ENCODE peak calls at places on chromosomes 1 and 21, in nine cellular contexts. One of them, this sample, is unnamed.

GRCh38 chr21:15520811-15521643 is 208.8 kb upstream of the USP25 start:
- DNase-seq in HL-60: peak
- DNase-seq in neural crest cell: no peak
- DNase-seq in kidney tubule cell: no peak
- DNase-seq in HEK293T: peak
- DNase-seq in NCI-H1694: no peak
- DNase-seq in stomach: no peak
- DNase-seq in NCI-H1417: no peak
- DNase-seq in lung: no peak
- DNase-seq in this sample: no peak

GRCh38 chr1:90114521-90115141 is 119.7 kb downstream of the ZNF326 start:
- DNase-seq in NCI-H1694: peak
- DNase-seq in neural crest cell: no peak
- DNase-seq in HL-60: peak
- DNase-seq in kidney tubule cell: peak
- DNase-seq in HEK293T: peak
- DNase-seq in NCI-H1417: peak
- DNase-seq in lung: no peak
- DNase-seq in stomach: no peak
- DNase-seq in this sample: peak

GRCh38 chr1:3329640-3330281 is 124.7 kb upstream of the ARHGEF16 start:
- DNase-seq in NCI-H1694: no peak
- DNase-seq in stomach: no peak
- DNase-seq in HL-60: no peak
- DNase-seq in kidney tubule cell: no peak
- DNase-seq in neural crest cell: no peak
- DNase-seq in lung: no peak
- DNase-seq in HEK293T: no peak
- DNase-seq in NCI-H1417: no peak
- DNase-seq in this sample: no peak

GRCh38 chr1:28646040-28646439 is 2.4 kb upstream of the RNU11 start:
- DNase-seq in stomach: no peak
- DNase-seq in neural crest cell: no peak
- DNase-seq in NCI-H1694: no peak
- DNase-seq in HEK293T: no peak
- DNase-seq in kidney tubule cell: no peak
- DNase-seq in HL-60: no peak
- DNase-seq in lung: no peak
- DNase-seq in NCI-H1417: no peak
- DNase-seq in this sample: no peak

GRCh38 chr1:210222288-210223006 is 10.1 kb upstream of the SERTAD4 start:
- DNase-seq in HEK293T: peak
- DNase-seq in neural crest cell: no peak
- DNase-seq in stomach: peak
- DNase-seq in NCI-H1417: peak
- DNase-seq in lung: peak
- DNase-seq in kidney tubule cell: peak
- DNase-seq in NCI-H1694: no peak
- DNase-seq in HL-60: no peak
- DNase-seq in this sample: no peak

GRCh38 chr1:20183876-20184275 is 2.0 kb upstream of the UBXN10 start:
- DNase-seq in kidney tubule cell: no peak
- DNase-seq in stomach: no peak
- DNase-seq in NCI-H1417: no peak
- DNase-seq in neural crest cell: no peak
- DNase-seq in NCI-H1694: no peak
- DNase-seq in lung: no peak
- DNase-seq in HEK293T: no peak
- DNase-seq in HL-60: peak
- DNase-seq in this sample: no peak

GRCh38 chr1:50970927-50971582 is 1.0 kb downstream of the CDKN2C start:
- DNase-seq in kidney tubule cell: no peak
- DNase-seq in NCI-H1417: peak
- DNase-seq in neural crest cell: no peak
- DNase-seq in lung: no peak
- DNase-seq in NCI-H1694: peak
- DNase-seq in stomach: no peak
- DNase-seq in HEK293T: no peak
- DNase-seq in HL-60: no peak
- DNase-seq in this sample: no peak

GRCh38 chr1:157154940-157155514 is 16.8 kb upstream of the ETV3 start:
- DNase-seq in neural crest cell: no peak
- DNase-seq in kidney tubule cell: peak
- DNase-seq in HL-60: no peak
- DNase-seq in HEK293T: no peak
- DNase-seq in stomach: peak
- DNase-seq in NCI-H1694: no peak
- DNase-seq in NCI-H1417: no peak
- DNase-seq in lung: peak
- DNase-seq in this sample: peak

GRCh38 chr1:168121314-168122029 is 15.3 kb downstream of the GPR161 start:
- DNase-seq in HEK293T: no peak
- DNase-seq in neural crest cell: no peak
- DNase-seq in NCI-H1417: no peak
- DNase-seq in stomach: peak
- DNase-seq in HL-60: no peak
- DNase-seq in kidney tubule cell: peak
- DNase-seq in NCI-H1694: no peak
- DNase-seq in lung: no peak
- DNase-seq in this sample: no peak

GRCh38 chr1:8142955-8143629 is 117.0 kb upstream of the ERRFI1 start:
- DNase-seq in kidney tubule cell: no peak
- DNase-seq in lung: no peak
- DNase-seq in NCI-H1417: no peak
- DNase-seq in HL-60: no peak
- DNase-seq in NCI-H1694: no peak
- DNase-seq in HEK293T: no peak
- DNase-seq in stomach: no peak
- DNase-seq in neural crest cell: no peak
- DNase-seq in this sample: no peak

GRCh38 chr1:33060579-33061083 is 20.3 kb upstream of the AZIN2 start:
- DNase-seq in NCI-H1694: no peak
- DNase-seq in stomach: no peak
- DNase-seq in HEK293T: no peak
- DNase-seq in kidney tubule cell: no peak
- DNase-seq in HL-60: no peak
- DNase-seq in NCI-H1417: no peak
- DNase-seq in neural crest cell: peak
- DNase-seq in lung: peak
- DNase-seq in this sample: no peak

GRCh38 chr1:157532569-157532968 is 19.7 kb downstream of the FCRL5 start:
- DNase-seq in NCI-H1417: no peak
- DNase-seq in lung: no peak
- DNase-seq in neural crest cell: no peak
- DNase-seq in HEK293T: no peak
- DNase-seq in HL-60: no peak
- DNase-seq in kidney tubule cell: no peak
- DNase-seq in NCI-H1694: no peak
- DNase-seq in stomach: no peak
- DNase-seq in this sample: no peak

GRCh38 chr1:48040122-48040521 is 42.9 kb upstream of the TRABD2B start:
- DNase-seq in NCI-H1694: no peak
- DNase-seq in kidney tubule cell: no peak
- DNase-seq in stomach: no peak
- DNase-seq in HEK293T: no peak
- DNase-seq in lung: no peak
- DNase-seq in HL-60: no peak
- DNase-seq in NCI-H1417: peak
- DNase-seq in neural crest cell: no peak
- DNase-seq in this sample: no peak

GRCh38 chr1:246164764-246165163 is 342.3 kb downstream of the SMYD3 start:
- DNase-seq in lung: no peak
- DNase-seq in stomach: no peak
- DNase-seq in neural crest cell: no peak
- DNase-seq in HL-60: no peak
- DNase-seq in kidney tubule cell: no peak
- DNase-seq in NCI-H1417: no peak
- DNase-seq in NCI-H1694: no peak
- DNase-seq in HEK293T: no peak
- DNase-seq in this sample: no peak

GRCh38 chr1:43241352-43241953 is 28.3 kb upstream of the TMEM125 start:
- DNase-seq in neural crest cell: no peak
- DNase-seq in NCI-H1417: no peak
- DNase-seq in stomach: no peak
- DNase-seq in HL-60: no peak
- DNase-seq in lung: no peak
- DNase-seq in NCI-H1694: no peak
- DNase-seq in HEK293T: no peak
- DNase-seq in kidney tubule cell: peak
- DNase-seq in this sample: no peak

GRCh38 chr1:168488153-168488552 is 55.6 kb downstream of the XCL2 start:
- DNase-seq in stomach: peak
- DNase-seq in NCI-H1694: no peak
- DNase-seq in NCI-H1417: peak
- DNase-seq in kidney tubule cell: peak
- DNase-seq in HEK293T: no peak
- DNase-seq in HL-60: peak
- DNase-seq in neural crest cell: no peak
- DNase-seq in lung: no peak
- DNase-seq in this sample: no peak

GRCh38 chr1:244011796-244012195 is 39.3 kb upstream of the ZBTB18 start:
- DNase-seq in NCI-H1694: no peak
- DNase-seq in stomach: no peak
- DNase-seq in HL-60: no peak
- DNase-seq in HEK293T: no peak
- DNase-seq in lung: no peak
- DNase-seq in kidney tubule cell: no peak
- DNase-seq in NCI-H1417: no peak
- DNase-seq in neural crest cell: peak
- DNase-seq in this sample: no peak

GRCh38 chr21:46428286-46428685 is 30.4 kb upstream of the DIP2A start:
- DNase-seq in lung: no peak
- DNase-seq in neural crest cell: no peak
- DNase-seq in stomach: no peak
- DNase-seq in HL-60: no peak
- DNase-seq in NCI-H1417: no peak
- DNase-seq in kidney tubule cell: no peak
- DNase-seq in HEK293T: no peak
- DNase-seq in NCI-H1694: no peak
- DNase-seq in this sample: no peak

GRCh38 chr1:248872752-248873408 is 14.0 kb upstream of the ZNF692 start:
- DNase-seq in lung: peak
- DNase-seq in stomach: peak
- DNase-seq in kidney tubule cell: peak
- DNase-seq in NCI-H1694: peak
- DNase-seq in HL-60: peak
- DNase-seq in neural crest cell: peak
- DNase-seq in HEK293T: peak
- DNase-seq in NCI-H1417: peak
- DNase-seq in this sample: peak

GRCh38 chr1:151596166-151596933 is 15.5 kb upstream of the SNX27 start:
- DNase-seq in HEK293T: no peak
- DNase-seq in HL-60: no peak
- DNase-seq in stomach: no peak
- DNase-seq in kidney tubule cell: peak
- DNase-seq in neural crest cell: no peak
- DNase-seq in lung: no peak
- DNase-seq in NCI-H1417: peak
- DNase-seq in NCI-H1694: no peak
- DNase-seq in this sample: no peak

GRCh38 chr1:25168193-25169071 is 63.9 kb downstream of the SYF2 start:
- DNase-seq in lung: no peak
- DNase-seq in stomach: no peak
- DNase-seq in HL-60: no peak
- DNase-seq in neural crest cell: no peak
- DNase-seq in NCI-H1417: peak
- DNase-seq in kidney tubule cell: no peak
- DNase-seq in HEK293T: no peak
- DNase-seq in NCI-H1694: no peak
- DNase-seq in this sample: no peak

GRCh38 chr1:44576456-44577150 is 97.7 kb downstream of the TMEM53 start:
- DNase-seq in kidney tubule cell: no peak
- DNase-seq in neural crest cell: no peak
- DNase-seq in HEK293T: no peak
- DNase-seq in lung: no peak
- DNase-seq in NCI-H1694: no peak
- DNase-seq in HL-60: no peak
- DNase-seq in stomach: no peak
- DNase-seq in NCI-H1417: peak
- DNase-seq in this sample: peak

GRCh38 chr1:125087247-125087646 is 3902.5 kb downstream of the SRGAP2C start:
- DNase-seq in lung: no peak
- DNase-seq in stomach: no peak
- DNase-seq in HL-60: no peak
- DNase-seq in NCI-H1417: no peak
- DNase-seq in neural crest cell: no peak
- DNase-seq in kidney tubule cell: no peak
- DNase-seq in HEK293T: no peak
- DNase-seq in NCI-H1694: no peak
- DNase-seq in this sample: no peak

GRCh38 chr1:10939654-10940450 is 72.6 kb upstream of the TARDBP start:
- DNase-seq in NCI-H1417: no peak
- DNase-seq in lung: no peak
- DNase-seq in stomach: no peak
- DNase-seq in HL-60: no peak
- DNase-seq in NCI-H1694: no peak
- DNase-seq in HEK293T: no peak
- DNase-seq in kidney tubule cell: no peak
- DNase-seq in neural crest cell: no peak
- DNase-seq in this sample: no peak

GRCh38 chr1:28127617-28128257 is 39.3 kb upstream of the EYA3 start:
- DNase-seq in HL-60: peak
- DNase-seq in lung: no peak
- DNase-seq in NCI-H1417: no peak
- DNase-seq in NCI-H1694: no peak
- DNase-seq in neural crest cell: no peak
- DNase-seq in kidney tubule cell: no peak
- DNase-seq in stomach: no peak
- DNase-seq in HEK293T: no peak
- DNase-seq in this sample: no peak

GRCh38 chr1:145846191-145846590 is 761 bp downstream of the NUDT17 start:
- DNase-seq in HEK293T: peak
- DNase-seq in NCI-H1694: no peak
- DNase-seq in HL-60: peak
- DNase-seq in stomach: no peak
- DNase-seq in kidney tubule cell: peak
- DNase-seq in NCI-H1417: peak
- DNase-seq in lung: no peak
- DNase-seq in neural crest cell: peak
- DNase-seq in this sample: peak

GRCh38 chr1:192609110-192610079 is 26.6 kb upstream of the RGS13 start:
- DNase-seq in neural crest cell: no peak
- DNase-seq in NCI-H1417: no peak
- DNase-seq in kidney tubule cell: no peak
- DNase-seq in HL-60: peak
- DNase-seq in stomach: peak
- DNase-seq in NCI-H1694: no peak
- DNase-seq in HEK293T: no peak
- DNase-seq in lung: peak
- DNase-seq in this sample: no peak

GRCh38 chr21:22106720-22107410 is 1108.7 kb downstream of the NCAM2 start:
- DNase-seq in HL-60: no peak
- DNase-seq in neural crest cell: no peak
- DNase-seq in kidney tubule cell: no peak
- DNase-seq in NCI-H1694: no peak
- DNase-seq in HEK293T: no peak
- DNase-seq in NCI-H1417: no peak
- DNase-seq in lung: no peak
- DNase-seq in stomach: no peak
- DNase-seq in this sample: no peak

GRCh38 chr1:56073206-56073605 is 506.2 kb downstream of the PLPP3 start:
- DNase-seq in HL-60: no peak
- DNase-seq in NCI-H1694: no peak
- DNase-seq in kidney tubule cell: no peak
- DNase-seq in neural crest cell: no peak
- DNase-seq in HEK293T: no peak
- DNase-seq in stomach: no peak
- DNase-seq in lung: no peak
- DNase-seq in NCI-H1417: no peak
- DNase-seq in this sample: no peak

GRCh38 chr1:242847390-242847993 is 323.0 kb upstream of the PLD5 start:
- DNase-seq in lung: no peak
- DNase-seq in HEK293T: no peak
- DNase-seq in NCI-H1417: no peak
- DNase-seq in NCI-H1694: no peak
- DNase-seq in kidney tubule cell: no peak
- DNase-seq in HL-60: no peak
- DNase-seq in neural crest cell: peak
- DNase-seq in stomach: no peak
- DNase-seq in this sample: peak

GRCh38 chr1:212326541-212326940 is 41.3 kb downstream of the PPP2R5A start:
- DNase-seq in kidney tubule cell: no peak
- DNase-seq in HEK293T: no peak
- DNase-seq in HL-60: no peak
- DNase-seq in lung: no peak
- DNase-seq in neural crest cell: no peak
- DNase-seq in NCI-H1417: no peak
- DNase-seq in stomach: no peak
- DNase-seq in NCI-H1694: no peak
- DNase-seq in this sample: no peak